ENCODE peak calls at places on chromosomes 12 and 14, in seven cellular contexts. S is activated effector memory CD4-positive, alpha-beta T cell treated with Interleukin-2 at 50 U/mL for 16 hours; L is choroid plexus epithelial cell; H is activated T-helper 1 cell treated with Interleukin-2 at 50 U/mL for 16 hours; T is NCI-H774; X is T-helper 1 cell; E is activated CD4-positive, alpha-beta T cell treated with anti-CD3 and anti-CD28 coated beads, Interleukin-2, amount 10 ng/mL, durations not matched to agents 24 days and 14 days. U is an unnamed sample.

GRCh38 chr14:95562892-95563685 is 28.2 kb downstream of the GLRX5 start:
- DNase-seq in S (no peak), L (peak; percentile 69), H (no peak), T (peak; percentile 69), X (no peak), E (no peak), U (no peak)

GRCh38 chr12:111605931-111606625 is 7.0 kb upstream of the ATXN2 start:
- DNase-seq in S (no peak), L (no peak), H (no peak), T (no peak), X (no peak), E (no peak), U (no peak)

GRCh38 chr12:3097186-3097804 is 20.1 kb downstream of the TSPAN9 start:
- DNase-seq in S (no peak), L (peak; percentile 90), H (no peak), T (no peak), X (no peak), E (no peak), U (peak; percentile 65)

GRCh38 chr12:50220357-50221061 is 53.3 kb upstream of the CERS5 start:
- DNase-seq in S (no peak), L (peak; percentile 82), H (no peak), T (no peak), X (no peak), E (peak; percentile 78), U (no peak)

GRCh38 chr14:101881426-101881825 is 82.9 kb upstream of the DYNC1H1 start:
- DNase-seq in S (no peak), L (no peak), H (no peak), T (no peak), X (no peak), E (no peak), U (no peak)

GRCh38 chr12:131840643-131841416 is 12.6 kb downstream of the MMP17 start:
- DNase-seq in S (no peak), L (no peak), H (no peak), T (no peak), X (no peak), E (no peak), U (no peak)

GRCh38 chr12:25155031-25155576 is 39.9 kb downstream of the DNAI7 start:
- DNase-seq in S (no peak), L (peak; percentile 63), H (no peak), T (peak; percentile 20), X (no peak), E (peak; percentile 65), U (no peak)

GRCh38 chr14:95496111-95496681 is 20.3 kb downstream of the SYNE3 start:
- DNase-seq in S (no peak), L (no peak), H (no peak), T (no peak), X (no peak), E (peak; percentile 68), U (no peak)

GRCh38 chr14:104145826-104146642 is 7.6 kb downstream of the KIF26A start:
- DNase-seq in S (no peak), L (no peak), H (no peak), T (no peak), X (no peak), E (no peak), U (no peak)

GRCh38 chr14:72651715-72652114 is 242.2 kb downstream of the DPF3 start:
- DNase-seq in S (no peak), L (no peak), H (no peak), T (no peak), X (no peak), E (no peak), U (no peak)

GRCh38 chr14:89669209-89669608 is 252.2 kb upstream of the FOXN3 start:
- DNase-seq in S (no peak), L (no peak), H (peak; percentile 0), T (no peak), X (no peak), E (peak; percentile 69), U (no peak)

GRCh38 chr14:103444837-103445524 is 59.8 kb downstream of the MARK3 start:
- DNase-seq in S (no peak), L (peak; percentile 96), H (no peak), T (no peak), X (no peak), E (no peak), U (peak; percentile 76)

GRCh38 chr14:54776361-54777001 is 126.1 kb downstream of the GCH1 start:
- DNase-seq in S (peak; percentile 11), L (peak; percentile 52), H (no peak), T (no peak), X (peak; percentile 8), E (peak; percentile 83), U (peak; percentile 63)

U was measured in NCI-H226.